ENCODE peak calls at places on chromosomes 11 and 22, in six cellular contexts. O, R, T, V, J and Z are unnamed samples. For H3K9me3, the result is how much of the 10 kb centered on the place peaks cover.

GRCh38 chr11:104319396-104319795 is 155.4 kb upstream of the PDGFD start:
- DNase-seq in O (no peak), J (no peak), R (no peak), T (no peak), V (no peak), Z (no peak)

GRCh38 chr22:38946771-38947170 is 10.6 kb upstream of the APOBEC3A start:
- DNase-seq in T (no peak), V (no peak), J (no peak), R (no peak), O (no peak), Z (no peak)

GRCh38 chr22:30305519-30305905 is 16.2 kb upstream of the CASTOR1 start:
- DNase-seq in O (no peak), V (peak), R (no peak), T (no peak), J (no peak), Z (no peak)

GRCh38 chr11:80096736-80097135 is 655.9 kb upstream of the TENM4 start:
- DNase-seq in R (peak), V (peak), T (no peak), J (no peak), O (peak), Z (no peak)

GRCh38 chr11:102177126-102177525 is 66.9 kb downstream of the YAP1 start:
- DNase-seq in O (no peak), R (no peak), V (peak), T (no peak), J (no peak), Z (no peak)

GRCh38 chr22:39954584-39955055 is 5.6 kb upstream of the TMA7B start:
- DNase-seq in T (peak), V (peak), J (no peak), R (peak), O (peak), Z (peak)

GRCh38 chr22:45318558-45319318 is 9.0 kb downstream of the FAM118A start:
- DNase-seq in T (no peak), O (peak), V (no peak), J (no peak), R (peak), Z (no peak)

GRCh38 chr22:29784451-29785361 is 17.5 kb downstream of the UQCR10 start:
- DNase-seq in T (no peak), J (no peak), V (peak), R (no peak), O (no peak), Z (no peak)

GRCh38 chr11:77124488-77124887 is 3.6 kb upstream of the MYO7A start:
- DNase-seq in R (no peak), O (no peak), J (no peak), T (no peak), V (no peak), Z (no peak)

GRCh38 chr11:79200398-79201070 is 240.3 kb downstream of the TENM4 start:
- DNase-seq in O (peak), J (no peak), R (no peak), T (no peak), V (no peak), Z (no peak)

GRCh38 chr11:130999086-130999485 is 82.8 kb upstream of the SNX19 start:
- DNase-seq in J (no peak), T (no peak), O (peak), V (peak), R (peak), Z (no peak)

GRCh38 chr11:69699213-69699612 is 4.6 kb downstream of the FGF19 start:
- DNase-seq in R (no peak), J (no peak), V (peak), O (no peak), T (no peak), Z (no peak)

GRCh38 chr11:6733326-6734030 is 38.3 kb downstream of the OR2AG2 start:
- DNase-seq in J (no peak), V (no peak), T (no peak), R (no peak), O (no peak), Z (no peak)

GRCh38 chr11:93740031-93740801 is 1.1 kb downstream of the TAF1D start:
- DNase-seq in R (peak), J (no peak), T (peak), O (peak), V (peak), Z (no peak)

GRCh38 chr11:3824714-3825472 is 15.9 kb downstream of the RHOG start:
- DNase-seq in R (no peak), J (no peak), T (no peak), V (peak), O (no peak), Z (no peak)

GRCh38 chr11:64771861-64772260 is 6.5 kb downstream of the SF1 start:
- DNase-seq in R (no peak), V (no peak), J (no peak), O (no peak), T (no peak), Z (no peak)

GRCh38 chr22:43993072-43993760 is 30.9 kb upstream of the PARVB start:
- DNase-seq in O (peak), T (peak), R (peak), V (peak), J (peak), Z (peak)

GRCh38 chr11:10623797-10624761 is 55.6 kb upstream of the LYVE1 start:
- DNase-seq in R (no peak), T (no peak), V (peak), O (no peak), J (peak), Z (no peak)

DNA sequence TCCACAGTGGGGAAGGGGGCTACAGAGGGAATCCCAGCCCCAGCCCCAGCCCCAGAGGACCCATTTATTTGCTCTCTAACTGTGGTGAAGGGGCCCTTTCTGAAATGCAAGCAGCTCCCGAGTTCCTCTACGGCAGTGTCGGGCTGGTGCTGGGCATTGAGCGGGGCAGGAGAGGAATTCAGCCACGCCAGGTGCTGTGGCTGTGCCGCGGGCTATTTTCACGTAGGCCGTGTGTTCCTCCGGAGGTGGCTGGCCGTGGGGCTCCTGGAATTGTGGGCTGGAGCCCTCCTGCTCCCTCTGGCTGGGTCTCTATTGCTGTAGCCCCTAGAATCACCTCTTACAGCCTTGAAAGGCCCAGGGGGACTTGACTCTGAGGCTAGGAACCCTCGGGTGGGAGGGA is 48.2 kb upstream of the SYT7 start:
- DNase-seq in O (no peak), V (no peak), J (no peak), T (no peak), R (no peak), Z (no peak)
- H3K9me3 ChIP-seq in O (under half), V (under half), J (under half), T (under half), R (under half), Z (under half)

GRCh38 chr11:92225206-92225562 is 566 bp downstream of the FAT3 start:
- DNase-seq in O (peak), V (no peak), R (no peak), J (no peak), T (no peak), Z (no peak)

GRCh38 chr11:92226331-92227232 is 2.0 kb downstream of the FAT3 start:
- DNase-seq in R (peak), V (peak), J (no peak), T (no peak), O (peak), Z (no peak)

GRCh38 chr11:92227233-92227593 is 2.6 kb downstream of the FAT3 start:
- DNase-seq in T (no peak), O (no peak), V (no peak), R (no peak), J (no peak), Z (no peak)

GRCh38 chr11:92224394-92225205 is at the start of gene FAT3:
- DNase-seq in J (no peak), V (peak), T (no peak), O (peak), R (peak), Z (no peak)

GRCh38 chr11:92225563-92226308 is 1.1 kb downstream of the FAT3 start:
- DNase-seq in R (peak), O (peak), T (no peak), V (peak), J (no peak), Z (no peak)
- TF ChIP-seq EZH2 in R (no peak), O (peak), T (no peak), V (no peak), J (no peak), Z (no peak)

GRCh38 chr11:91860661-91861060 is 364.0 kb upstream of the FAT3 start:
- DNase-seq in J (no peak), T (no peak), R (no peak), V (no peak), O (no peak), Z (no peak)

GRCh38 chr11:91857194-91857593 is 367.4 kb upstream of the FAT3 start:
- DNase-seq in T (peak), V (peak), R (peak), J (no peak), O (peak), Z (no peak)

DNA sequence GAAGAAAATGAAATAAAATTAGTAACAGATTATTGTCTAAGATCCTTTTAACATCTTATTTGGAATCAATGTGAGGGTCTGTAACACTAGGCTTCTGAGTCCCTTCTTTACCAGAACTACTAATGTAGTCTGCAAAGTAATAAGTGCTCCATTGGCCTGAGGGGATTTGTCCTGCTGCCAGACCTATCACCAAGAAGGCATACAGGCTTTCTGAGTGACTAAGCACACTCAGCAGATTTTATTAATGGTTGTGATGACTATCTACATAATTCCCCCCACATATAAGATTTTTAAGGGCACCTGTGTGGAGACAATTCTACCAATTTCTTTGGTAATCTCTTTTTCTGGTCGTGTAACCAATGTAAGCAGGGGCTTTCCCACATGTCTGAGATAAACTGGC is 365.0 kb upstream of the FAT3 start:
- DNase-seq in O (peak), J (no peak), R (no peak), V (no peak), T (peak), Z (peak)
- H3K9me3 ChIP-seq in O (under half), J (under half), R (under half), V (under half), T (under half), Z (under half)

DNA sequence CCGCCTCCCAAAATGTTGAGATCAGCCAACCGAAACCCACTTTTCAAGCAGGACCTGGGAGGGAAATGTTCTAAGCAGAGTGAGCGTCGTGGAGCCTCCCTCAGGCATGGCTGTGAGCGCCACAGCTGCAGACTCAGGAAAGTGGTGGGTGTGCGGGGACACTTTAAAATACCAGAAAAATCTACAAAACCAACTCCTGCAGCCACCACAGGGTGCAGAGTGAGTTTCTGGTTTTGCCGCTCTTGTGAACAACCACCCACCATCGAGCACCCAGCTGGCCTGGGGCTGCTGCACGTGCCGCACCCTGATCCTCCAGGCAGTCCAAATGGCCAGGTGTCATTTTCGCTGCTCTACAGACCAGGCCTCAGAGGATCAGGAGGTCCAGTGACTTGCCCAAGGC is 46.9 kb downstream of the CELSR1 start:
- DNase-seq in T (no peak), R (no peak), J (no peak), V (no peak), O (no peak), Z (no peak)
- TF ChIP-seq EZH2 in T (no peak), R (no peak), J (no peak), V (no peak), O (no peak), Z (no peak)

DNA sequence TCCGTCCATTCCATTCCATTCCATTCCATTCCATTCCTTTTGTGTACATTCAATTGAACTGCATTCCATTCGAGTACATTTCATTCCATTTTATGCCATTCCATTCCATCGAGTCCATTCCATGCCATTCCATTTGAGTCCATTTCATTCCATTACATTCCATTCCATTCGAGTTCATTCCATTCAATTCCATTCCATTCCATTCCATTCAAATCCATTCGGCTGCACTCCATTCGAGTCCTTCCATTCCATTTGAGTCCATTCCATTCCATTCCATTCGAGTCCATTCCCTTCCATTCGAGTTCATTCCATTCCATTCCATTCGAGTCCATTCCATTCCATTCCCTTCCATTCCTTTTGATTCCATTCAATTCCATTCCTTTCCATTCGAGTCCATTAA is 4800.6 kb upstream of the OR11H1 start:
- DNase-seq in O (no peak), J (no peak), V (no peak), R (no peak), T (no peak), Z (no peak)
- H3K9me3 ChIP-seq in O (half or more), J (half or more), V (under half), R (half or more), T (under half), Z (under half)

GRCh38 chr11:72588656-72589410 is 85.4 kb downstream of the PDE2A start:
- DNase-seq in R (no peak), V (no peak), O (no peak), J (no peak), T (no peak), Z (no peak)

GRCh38 chr11:72587696-72588095 is 86.5 kb downstream of the PDE2A start:
- DNase-seq in J (no peak), T (no peak), V (no peak), R (no peak), O (no peak), Z (no peak)

GRCh38 chr11:72591785-72592490 is 82.3 kb downstream of the PDE2A start:
- DNase-seq in O (no peak), V (no peak), T (no peak), R (no peak), J (no peak), Z (no peak)

GRCh38 chr11:72591023-72591422 is 83.2 kb downstream of the PDE2A start:
- DNase-seq in T (no peak), J (no peak), R (no peak), V (no peak), O (no peak), Z (no peak)

GRCh38 chr11:72589802-72590761 is 84.1 kb downstream of the PDE2A start:
- DNase-seq in T (no peak), J (no peak), V (peak), O (no peak), R (no peak), Z (no peak)
- TF ChIP-seq EZH2 in T (no peak), J (no peak), V (peak), O (no peak), R (peak), Z (no peak)

GRCh38 chr11:118088531-118088930 is 1.8 kb upstream of the SMIM35 start:
- DNase-seq in T (peak), J (no peak), R (no peak), O (peak), V (no peak), Z (no peak)
- H3K9me3 ChIP-seq in T (under half), J (under half), R (under half), O (under half), V (under half), Z (under half)

DNA sequence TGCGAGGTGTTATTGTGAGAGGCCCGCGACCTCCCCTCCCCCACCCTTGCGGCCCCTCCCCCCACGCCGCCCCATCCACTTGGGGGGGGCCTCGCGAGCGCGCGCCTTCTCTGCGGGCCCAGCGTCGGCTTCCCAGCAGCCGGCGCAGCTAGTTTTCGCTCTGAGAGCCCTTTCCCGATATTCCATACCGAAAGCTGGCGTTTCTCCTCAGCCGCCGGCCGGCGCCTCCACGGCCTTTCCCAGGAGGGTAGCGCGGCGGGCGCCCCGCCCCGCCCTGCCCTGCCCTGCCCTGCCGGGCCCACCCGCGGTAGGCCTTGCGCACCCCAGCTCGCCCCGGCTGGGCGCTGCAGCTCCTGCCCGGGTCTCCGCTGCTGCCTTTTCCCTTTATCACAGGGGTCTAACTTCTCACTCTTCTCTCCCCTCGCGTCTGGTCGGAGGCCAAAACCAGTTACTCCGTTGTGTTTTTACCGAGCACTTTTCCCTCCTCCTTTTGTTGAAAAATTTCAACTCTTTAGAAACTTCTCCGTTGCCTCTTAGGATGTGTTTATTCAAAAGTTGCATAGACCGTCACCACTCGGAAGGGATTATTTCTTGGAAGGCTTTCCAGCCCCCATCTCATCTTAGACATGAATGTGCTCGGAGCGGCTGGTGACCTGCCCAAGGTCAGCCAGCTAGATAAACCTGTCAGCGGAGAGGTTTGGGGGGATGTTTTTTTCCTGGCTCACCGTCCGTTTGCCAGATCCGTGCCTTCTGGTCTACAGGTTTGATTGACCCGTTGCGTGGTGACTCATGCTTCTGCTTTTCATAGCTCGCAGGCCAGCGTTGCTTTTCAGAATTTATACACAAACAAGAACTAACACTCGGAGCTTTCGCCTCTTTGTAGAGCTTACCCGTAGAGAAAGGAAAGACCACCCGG is 648 bp downstream of the PAFAH1B2 start:
- DNase-seq in O (peak), J (no peak), T (peak), V (peak), R (peak), Z (no peak)
- TF ChIP-seq EZH2 in O (no peak), J (no peak), T (no peak), V (no peak), R (no peak), Z (no peak)